ENCODE peak calls at places on chromosomes 1 and 21, in nine cellular contexts. One of them, this sample, is unnamed. For H3K4me1, the result is how much of the 10 kb centered on the place peaks cover.

GRCh38 chr1:223479718-223480425 is 86.7 kb downstream of the CCDC185 start:
- DNase-seq in GM23338: peak
- DNase-seq in tibial artery: no peak
- DNase-seq in breast epithelium: no peak
- DNase-seq in mammary epithelial cell: no peak
- DNase-seq in CD8-positive, alpha-beta memory T cell: no peak
- DNase-seq in cardiac muscle cell: no peak
- DNase-seq in heart right ventricle: no peak
- DNase-seq in right atrium auricular region: no peak
- DNase-seq in this sample: no peak

GRCh38 chr1:9234223-9235122 is at the start of gene H6PD:
- DNase-seq in CD8-positive, alpha-beta memory T cell: peak
- DNase-seq in breast epithelium: peak
- DNase-seq in tibial artery: peak
- DNase-seq in cardiac muscle cell: peak
- DNase-seq in right atrium auricular region: peak
- DNase-seq in heart right ventricle: peak
- DNase-seq in mammary epithelial cell: peak
- DNase-seq in GM23338: peak
- DNase-seq in this sample: peak

GRCh38 chr21:46634966-46635323 is 529 bp upstream of the PRMT2 start:
- DNase-seq in GM23338: peak
- DNase-seq in breast epithelium: no peak
- DNase-seq in tibial artery: no peak
- DNase-seq in right atrium auricular region: peak
- DNase-seq in cardiac muscle cell: peak
- DNase-seq in mammary epithelial cell: peak
- DNase-seq in CD8-positive, alpha-beta memory T cell: no peak
- DNase-seq in heart right ventricle: peak
- DNase-seq in this sample: peak

GRCh38 chr21:27536319-27536718 is 569.4 kb upstream of the ADAMTS5 start:
- DNase-seq in cardiac muscle cell: peak
- DNase-seq in heart right ventricle: no peak
- DNase-seq in GM23338: no peak
- DNase-seq in right atrium auricular region: no peak
- DNase-seq in CD8-positive, alpha-beta memory T cell: no peak
- DNase-seq in breast epithelium: no peak
- DNase-seq in mammary epithelial cell: peak
- DNase-seq in tibial artery: no peak
- DNase-seq in this sample: no peak

GRCh38 chr1:193884848-193885558 is 698.6 kb upstream of the B3GALT2 start:
- DNase-seq in breast epithelium: no peak
- DNase-seq in right atrium auricular region: no peak
- DNase-seq in tibial artery: no peak
- DNase-seq in mammary epithelial cell: no peak
- DNase-seq in cardiac muscle cell: no peak
- DNase-seq in CD8-positive, alpha-beta memory T cell: no peak
- DNase-seq in GM23338: peak
- DNase-seq in heart right ventricle: no peak
- DNase-seq in this sample: no peak

GRCh38 chr1:178189814-178190213 is 95.9 kb downstream of the RASAL2 start:
- DNase-seq in right atrium auricular region: no peak
- DNase-seq in cardiac muscle cell: peak
- DNase-seq in tibial artery: no peak
- DNase-seq in heart right ventricle: peak
- DNase-seq in CD8-positive, alpha-beta memory T cell: no peak
- DNase-seq in breast epithelium: no peak
- DNase-seq in mammary epithelial cell: no peak
- DNase-seq in GM23338: peak
- DNase-seq in this sample: peak

GRCh38 chr1:243962541-243962940 is 88.5 kb upstream of the ZBTB18 start:
- DNase-seq in right atrium auricular region: no peak
- DNase-seq in breast epithelium: no peak
- DNase-seq in GM23338: no peak
- DNase-seq in mammary epithelial cell: no peak
- DNase-seq in tibial artery: no peak
- DNase-seq in CD8-positive, alpha-beta memory T cell: no peak
- DNase-seq in cardiac muscle cell: no peak
- DNase-seq in heart right ventricle: no peak
- DNase-seq in this sample: no peak

GRCh38 chr1:56709269-56709880 is 64.3 kb downstream of the PRKAA2 start:
- DNase-seq in cardiac muscle cell: peak
- DNase-seq in GM23338: peak
- DNase-seq in tibial artery: no peak
- DNase-seq in CD8-positive, alpha-beta memory T cell: no peak
- DNase-seq in heart right ventricle: no peak
- DNase-seq in mammary epithelial cell: peak
- DNase-seq in right atrium auricular region: no peak
- DNase-seq in breast epithelium: no peak
- DNase-seq in this sample: peak

GRCh38 chr1:27418786-27419185 is 26.4 kb downstream of the GPR3 start:
- DNase-seq in cardiac muscle cell: no peak
- DNase-seq in right atrium auricular region: no peak
- DNase-seq in mammary epithelial cell: no peak
- DNase-seq in breast epithelium: no peak
- DNase-seq in tibial artery: no peak
- DNase-seq in heart right ventricle: no peak
- DNase-seq in GM23338: peak
- DNase-seq in CD8-positive, alpha-beta memory T cell: no peak
- DNase-seq in this sample: no peak

GRCh38 chr1:27418326-27418761 is 25.9 kb downstream of the GPR3 start:
- DNase-seq in mammary epithelial cell: peak
- DNase-seq in heart right ventricle: peak
- DNase-seq in tibial artery: peak
- DNase-seq in right atrium auricular region: no peak
- DNase-seq in cardiac muscle cell: peak
- DNase-seq in CD8-positive, alpha-beta memory T cell: no peak
- DNase-seq in GM23338: no peak
- DNase-seq in breast epithelium: peak
- DNase-seq in this sample: peak

GRCh38 chr1:27412502-27412901 is 20.1 kb downstream of the GPR3 start:
- DNase-seq in cardiac muscle cell: no peak
- DNase-seq in heart right ventricle: no peak
- DNase-seq in breast epithelium: no peak
- DNase-seq in mammary epithelial cell: no peak
- DNase-seq in GM23338: no peak
- DNase-seq in tibial artery: no peak
- DNase-seq in CD8-positive, alpha-beta memory T cell: no peak
- DNase-seq in right atrium auricular region: no peak
- DNase-seq in this sample: no peak

GRCh38 chr1:27413004-27413403 is 20.6 kb downstream of the GPR3 start:
- DNase-seq in tibial artery: no peak
- DNase-seq in GM23338: no peak
- DNase-seq in CD8-positive, alpha-beta memory T cell: no peak
- DNase-seq in mammary epithelial cell: peak
- DNase-seq in right atrium auricular region: no peak
- DNase-seq in cardiac muscle cell: peak
- DNase-seq in heart right ventricle: no peak
- DNase-seq in breast epithelium: no peak
- DNase-seq in this sample: no peak

DNA sequence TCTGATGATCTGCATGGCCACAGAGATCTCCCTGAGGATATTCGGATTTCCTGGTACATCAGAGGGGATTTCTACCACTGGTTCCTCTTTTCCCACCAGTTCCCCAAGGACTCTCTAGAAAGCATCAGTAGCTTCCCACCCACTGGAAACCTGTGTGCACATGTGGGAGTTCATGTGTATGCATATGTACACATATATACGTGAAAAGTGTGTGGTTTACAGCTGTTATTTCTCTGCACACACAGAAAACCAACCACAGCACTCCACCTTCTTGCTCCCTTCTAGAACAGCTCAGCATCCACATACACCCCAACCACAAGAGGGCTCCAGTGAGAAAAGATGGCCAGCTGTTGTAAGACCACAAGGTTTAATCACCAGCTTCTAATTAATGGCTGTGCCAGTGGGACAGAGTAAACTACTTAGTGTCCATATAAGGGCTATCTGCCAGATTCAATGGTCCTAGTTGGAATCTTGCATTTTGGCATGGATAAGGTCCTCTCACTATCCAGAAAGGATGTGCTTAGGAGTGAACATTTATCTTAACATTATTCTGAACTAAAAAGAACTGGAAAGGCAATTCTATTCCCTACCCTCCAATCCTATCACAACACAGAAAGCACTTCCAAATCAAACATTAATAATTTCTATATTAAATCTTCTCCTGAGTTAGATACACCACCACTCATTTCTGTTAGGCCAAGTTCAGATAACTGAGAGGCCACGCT is 24.1 kb downstream of the GPR3 start:
- DNase-seq in breast epithelium: no peak
- DNase-seq in CD8-positive, alpha-beta memory T cell: no peak
- DNase-seq in mammary epithelial cell: peak
- DNase-seq in right atrium auricular region: no peak
- DNase-seq in GM23338: peak
- DNase-seq in cardiac muscle cell: peak
- DNase-seq in tibial artery: no peak
- DNase-seq in heart right ventricle: peak
- DNase-seq in this sample: peak
- H3K4me1 ChIP-seq in breast epithelium: under half
- H3K4me1 ChIP-seq in CD8-positive, alpha-beta memory T cell: under half
- H3K4me1 ChIP-seq in mammary epithelial cell: under half
- H3K4me1 ChIP-seq in right atrium auricular region: half or more
- H3K4me1 ChIP-seq in GM23338: under half
- H3K4me1 ChIP-seq in cardiac muscle cell: under half
- H3K4me1 ChIP-seq in tibial artery: half or more
- H3K4me1 ChIP-seq in heart right ventricle: half or more
- H3K4me1 ChIP-seq in this sample: under half

GRCh38 chr1:69569281-69569970 is 1.7 kb downstream of the LRRC7 start:
- DNase-seq in right atrium auricular region: no peak
- DNase-seq in GM23338: peak
- DNase-seq in mammary epithelial cell: no peak
- DNase-seq in CD8-positive, alpha-beta memory T cell: no peak
- DNase-seq in tibial artery: no peak
- DNase-seq in breast epithelium: no peak
- DNase-seq in cardiac muscle cell: peak
- DNase-seq in heart right ventricle: no peak
- DNase-seq in this sample: no peak

GRCh38 chr1:69572921-69573320 is 5.2 kb downstream of the LRRC7 start:
- DNase-seq in cardiac muscle cell: peak
- DNase-seq in GM23338: no peak
- DNase-seq in heart right ventricle: no peak
- DNase-seq in CD8-positive, alpha-beta memory T cell: no peak
- DNase-seq in breast epithelium: no peak
- DNase-seq in right atrium auricular region: no peak
- DNase-seq in mammary epithelial cell: no peak
- DNase-seq in tibial artery: no peak
- DNase-seq in this sample: no peak

GRCh38 chr1:69569983-69570755 is 2.4 kb downstream of the LRRC7 start:
- DNase-seq in right atrium auricular region: no peak
- DNase-seq in GM23338: peak
- DNase-seq in mammary epithelial cell: no peak
- DNase-seq in breast epithelium: no peak
- DNase-seq in heart right ventricle: no peak
- DNase-seq in tibial artery: no peak
- DNase-seq in cardiac muscle cell: peak
- DNase-seq in CD8-positive, alpha-beta memory T cell: no peak
- DNase-seq in this sample: no peak

GRCh38 chr1:69568435-69569280 is 936 bp downstream of the LRRC7 start:
- DNase-seq in right atrium auricular region: no peak
- DNase-seq in heart right ventricle: no peak
- DNase-seq in mammary epithelial cell: peak
- DNase-seq in breast epithelium: no peak
- DNase-seq in CD8-positive, alpha-beta memory T cell: no peak
- DNase-seq in cardiac muscle cell: peak
- DNase-seq in GM23338: peak
- DNase-seq in tibial artery: peak
- DNase-seq in this sample: no peak

DNA sequence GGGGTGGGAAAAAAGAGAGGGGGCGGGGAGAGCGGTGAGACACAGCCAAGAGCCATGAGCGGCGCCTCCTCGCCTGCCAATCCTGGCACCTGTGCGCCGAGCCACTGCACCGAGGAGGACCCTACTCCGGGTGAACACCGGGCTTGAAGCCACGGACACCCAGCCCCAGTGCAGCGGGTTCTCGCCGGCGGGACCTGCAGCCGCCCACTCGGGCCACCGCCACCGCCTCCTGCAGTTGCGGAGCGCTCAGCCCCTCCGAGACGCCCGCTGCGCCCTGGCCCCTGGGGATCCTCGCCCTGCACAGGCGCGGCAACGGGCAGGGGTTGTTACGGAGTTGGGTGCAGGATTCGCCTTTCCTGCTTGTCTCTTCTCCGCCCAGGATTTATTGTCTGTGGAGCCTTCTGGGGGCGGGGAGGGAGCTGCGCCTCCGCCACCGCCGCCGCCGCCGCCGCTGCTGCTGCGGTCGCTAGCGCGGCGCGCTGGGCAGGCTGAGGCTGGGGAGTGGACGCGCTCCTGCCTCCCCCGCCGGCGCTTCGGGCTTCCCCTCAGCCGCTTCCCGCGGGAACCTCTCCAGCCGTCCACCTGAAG is at the start of gene LRRC7:
- DNase-seq in heart right ventricle: no peak
- DNase-seq in GM23338: peak
- DNase-seq in tibial artery: peak
- DNase-seq in mammary epithelial cell: peak
- DNase-seq in cardiac muscle cell: peak
- DNase-seq in CD8-positive, alpha-beta memory T cell: no peak
- DNase-seq in breast epithelium: no peak
- DNase-seq in right atrium auricular region: no peak
- DNase-seq in this sample: no peak
- H3K4me3 ChIP-seq in heart right ventricle: peak
- H3K4me3 ChIP-seq in GM23338: peak
- H3K4me3 ChIP-seq in tibial artery: peak
- H3K4me3 ChIP-seq in mammary epithelial cell: peak
- H3K4me3 ChIP-seq in cardiac muscle cell: peak
- H3K4me3 ChIP-seq in CD8-positive, alpha-beta memory T cell: no peak
- H3K4me3 ChIP-seq in breast epithelium: peak
- H3K4me3 ChIP-seq in right atrium auricular region: peak
- H3K4me3 ChIP-seq in this sample: peak

GRCh38 chr1:31926846-31927660 is 11.1 kb downstream of the PTP4A2 start:
- DNase-seq in breast epithelium: no peak
- DNase-seq in mammary epithelial cell: no peak
- DNase-seq in CD8-positive, alpha-beta memory T cell: no peak
- DNase-seq in heart right ventricle: no peak
- DNase-seq in GM23338: no peak
- DNase-seq in right atrium auricular region: no peak
- DNase-seq in tibial artery: no peak
- DNase-seq in cardiac muscle cell: no peak
- DNase-seq in this sample: no peak

GRCh38 chr1:31926252-31926651 is 11.9 kb downstream of the PTP4A2 start:
- DNase-seq in right atrium auricular region: no peak
- DNase-seq in mammary epithelial cell: no peak
- DNase-seq in tibial artery: no peak
- DNase-seq in breast epithelium: no peak
- DNase-seq in GM23338: no peak
- DNase-seq in CD8-positive, alpha-beta memory T cell: no peak
- DNase-seq in cardiac muscle cell: no peak
- DNase-seq in heart right ventricle: no peak
- DNase-seq in this sample: no peak

GRCh38 chr1:31920986-31921385 is 17.2 kb downstream of the PTP4A2 start:
- DNase-seq in cardiac muscle cell: no peak
- DNase-seq in tibial artery: no peak
- DNase-seq in heart right ventricle: no peak
- DNase-seq in breast epithelium: no peak
- DNase-seq in CD8-positive, alpha-beta memory T cell: no peak
- DNase-seq in mammary epithelial cell: no peak
- DNase-seq in right atrium auricular region: no peak
- DNase-seq in GM23338: no peak
- DNase-seq in this sample: no peak

GRCh38 chr1:31924839-31925238 is 13.3 kb downstream of the PTP4A2 start:
- DNase-seq in breast epithelium: no peak
- DNase-seq in right atrium auricular region: no peak
- DNase-seq in mammary epithelial cell: no peak
- DNase-seq in cardiac muscle cell: no peak
- DNase-seq in GM23338: no peak
- DNase-seq in CD8-positive, alpha-beta memory T cell: no peak
- DNase-seq in heart right ventricle: no peak
- DNase-seq in tibial artery: no peak
- DNase-seq in this sample: peak

GRCh38 chr1:31923905-31924304 is 14.3 kb downstream of the PTP4A2 start:
- DNase-seq in right atrium auricular region: no peak
- DNase-seq in tibial artery: no peak
- DNase-seq in cardiac muscle cell: no peak
- DNase-seq in CD8-positive, alpha-beta memory T cell: no peak
- DNase-seq in GM23338: no peak
- DNase-seq in breast epithelium: no peak
- DNase-seq in mammary epithelial cell: no peak
- DNase-seq in heart right ventricle: no peak
- DNase-seq in this sample: no peak
- H3K4me1 ChIP-seq in right atrium auricular region: half or more
- H3K4me1 ChIP-seq in tibial artery: half or more
- H3K4me1 ChIP-seq in cardiac muscle cell: under half
- H3K4me1 ChIP-seq in CD8-positive, alpha-beta memory T cell: half or more
- H3K4me1 ChIP-seq in GM23338: under half
- H3K4me1 ChIP-seq in breast epithelium: under half
- H3K4me1 ChIP-seq in mammary epithelial cell: under half
- H3K4me1 ChIP-seq in heart right ventricle: half or more
- H3K4me1 ChIP-seq in this sample: under half

GRCh38 chr1:228500143-228500736 is 13.1 kb downstream of the RNF187 start:
- DNase-seq in tibial artery: no peak
- DNase-seq in CD8-positive, alpha-beta memory T cell: no peak
- DNase-seq in mammary epithelial cell: no peak
- DNase-seq in cardiac muscle cell: no peak
- DNase-seq in right atrium auricular region: no peak
- DNase-seq in breast epithelium: no peak
- DNase-seq in GM23338: no peak
- DNase-seq in heart right ventricle: no peak
- DNase-seq in this sample: no peak
- H3K4me3 ChIP-seq in tibial artery: no peak
- H3K4me3 ChIP-seq in CD8-positive, alpha-beta memory T cell: no peak
- H3K4me3 ChIP-seq in mammary epithelial cell: no peak
- H3K4me3 ChIP-seq in cardiac muscle cell: no peak
- H3K4me3 ChIP-seq in right atrium auricular region: no peak
- H3K4me3 ChIP-seq in breast epithelium: no peak
- H3K4me3 ChIP-seq in GM23338: peak
- H3K4me3 ChIP-seq in heart right ventricle: no peak
- H3K4me3 ChIP-seq in this sample: no peak

This sample was measured in SJCRH30.